ENCODE peak calls at places on chromosome 17, in four cellular contexts. One of them, this sample, is unnamed.

GRCh38 chr17:7224661-7225111 is 4.9 kb downstream of the ACADVL start:
- DNase-seq in HL-60: no peak
- DNase-seq in K562: no peak
- DNase-seq in GM12878: no peak
- DNase-seq in this sample: no peak

GRCh38 chr17:5352681-5353289 is 66.7 kb downstream of the NUP88 start:
- DNase-seq in HL-60: no peak
- DNase-seq in GM12878: no peak
- DNase-seq in K562: no peak
- DNase-seq in this sample: no peak

GRCh38 chr17:43368740-43369506 is 29.9 kb upstream of the ARL4D start:
- DNase-seq in HL-60: peak; percentile 88
- DNase-seq in GM12878: no peak
- DNase-seq in K562: no peak
- DNase-seq in this sample: no peak

GRCh38 chr17:75078097-75079022 is 9.4 kb upstream of the SLC16A5 start:
- DNase-seq in HL-60: no peak
- DNase-seq in GM12878: peak; percentile 40
- DNase-seq in K562: no peak
- DNase-seq in this sample: no peak

GRCh38 chr17:8062435-8062806 is 23.6 kb downstream of the ALOX15B start:
- DNase-seq in K562: no peak
- DNase-seq in GM12878: no peak
- DNase-seq in HL-60: no peak
- DNase-seq in this sample: no peak

GRCh38 chr17:3870871-3871306 is 22.0 kb downstream of the CAMKK1 start:
- DNase-seq in HL-60: no peak
- DNase-seq in GM12878: no peak
- DNase-seq in K562: peak; percentile 21
- DNase-seq in this sample: peak; percentile 57

GRCh38 chr17:37787055-37787720 is 42.3 kb upstream of the HNF1B start:
- DNase-seq in GM12878: no peak
- DNase-seq in HL-60: no peak
- DNase-seq in K562: no peak
- DNase-seq in this sample: no peak

GRCh38 chr17:64016248-64016784 is 4.1 kb downstream of the ICAM2 start:
- DNase-seq in GM12878: no peak
- DNase-seq in HL-60: no peak
- DNase-seq in K562: no peak
- DNase-seq in this sample: no peak

GRCh38 chr17:75693500-75694481 is 26.7 kb downstream of the SAP30BP start:
- DNase-seq in HL-60: no peak
- DNase-seq in GM12878: no peak
- DNase-seq in K562: no peak
- DNase-seq in this sample: no peak

GRCh38 chr17:21378553-21378952 is 2.4 kb downstream of the KCNJ12 start:
- DNase-seq in HL-60: no peak
- DNase-seq in K562: no peak
- DNase-seq in GM12878: no peak
- DNase-seq in this sample: no peak

GRCh38 chr17:1229891-1230571 is 40.2 kb upstream of the BHLHA9 start:
- DNase-seq in K562: no peak
- DNase-seq in GM12878: no peak
- DNase-seq in HL-60: no peak
- DNase-seq in this sample: no peak

GRCh38 chr17:14827394-14827793 is 437.7 kb downstream of the PMP22 start:
- DNase-seq in HL-60: no peak
- DNase-seq in K562: no peak
- DNase-seq in GM12878: no peak
- DNase-seq in this sample: no peak

GRCh38 chr17:61340431-61340830 is 59.2 kb upstream of the TBX2 start:
- DNase-seq in HL-60: no peak
- DNase-seq in GM12878: no peak
- DNase-seq in K562: no peak
- DNase-seq in this sample: no peak

GRCh38 chr17:32142857-32143524 is 689 bp downstream of the RHOT1 start:
- DNase-seq in K562: peak; percentile 84
- DNase-seq in HL-60: peak; percentile 72
- DNase-seq in GM12878: no peak
- DNase-seq in this sample: no peak

GRCh38 chr17:13962716-13963115 is 106.6 kb upstream of the COX10 start:
- DNase-seq in HL-60: no peak
- DNase-seq in GM12878: no peak
- DNase-seq in K562: no peak
- DNase-seq in this sample: no peak

GRCh38 chr17:12070561-12070960 is 49.9 kb downstream of the MAP2K4 start:
- DNase-seq in HL-60: no peak
- DNase-seq in GM12878: no peak
- DNase-seq in K562: no peak
- DNase-seq in this sample: no peak

GRCh38 chr17:82288602-82288927 is 15.1 kb upstream of the CSNK1D start:
- DNase-seq in HL-60: no peak
- DNase-seq in GM12878: no peak
- DNase-seq in K562: no peak
- DNase-seq in this sample: no peak

GRCh38 chr17:48043171-48043570 is 5.0 kb upstream of the NFE2L1 start:
- DNase-seq in K562: no peak
- DNase-seq in HL-60: no peak
- DNase-seq in GM12878: no peak
- DNase-seq in this sample: no peak

GRCh38 chr17:68197091-68197996 is 50.5 kb upstream of the AMZ2 start:
- DNase-seq in K562: peak; percentile 30
- DNase-seq in GM12878: no peak
- DNase-seq in HL-60: no peak
- DNase-seq in this sample: peak; percentile 54

GRCh38 chr17:66313325-66313724 is 10.9 kb downstream of the PRKCA start:
- DNase-seq in HL-60: no peak
- DNase-seq in K562: no peak
- DNase-seq in GM12878: no peak
- DNase-seq in this sample: no peak

GRCh38 chr17:81043725-81044427 is 8.9 kb downstream of the BAIAP2 start:
- DNase-seq in K562: no peak
- DNase-seq in HL-60: no peak
- DNase-seq in GM12878: no peak
- DNase-seq in this sample: no peak

GRCh38 chr17:20890338-20890737 is 152.5 kb downstream of the USP22 start:
- DNase-seq in K562: no peak
- DNase-seq in HL-60: no peak
- DNase-seq in GM12878: no peak
- DNase-seq in this sample: no peak

GRCh38 chr17:31269178-31269577 is 27.9 kb downstream of the OMG start:
- DNase-seq in K562: no peak
- DNase-seq in HL-60: no peak
- DNase-seq in GM12878: no peak
- DNase-seq in this sample: no peak

GRCh38 chr17:77245162-77245926 is 104.6 kb downstream of the SEC14L1 start:
- DNase-seq in HL-60: no peak
- DNase-seq in K562: no peak
- DNase-seq in GM12878: peak; percentile 60
- DNase-seq in this sample: peak; percentile 70

GRCh38 chr17:493666-494065 is 141.1 kb upstream of the RPH3AL start:
- DNase-seq in HL-60: no peak
- DNase-seq in K562: no peak
- DNase-seq in GM12878: no peak
- DNase-seq in this sample: no peak

DNA sequence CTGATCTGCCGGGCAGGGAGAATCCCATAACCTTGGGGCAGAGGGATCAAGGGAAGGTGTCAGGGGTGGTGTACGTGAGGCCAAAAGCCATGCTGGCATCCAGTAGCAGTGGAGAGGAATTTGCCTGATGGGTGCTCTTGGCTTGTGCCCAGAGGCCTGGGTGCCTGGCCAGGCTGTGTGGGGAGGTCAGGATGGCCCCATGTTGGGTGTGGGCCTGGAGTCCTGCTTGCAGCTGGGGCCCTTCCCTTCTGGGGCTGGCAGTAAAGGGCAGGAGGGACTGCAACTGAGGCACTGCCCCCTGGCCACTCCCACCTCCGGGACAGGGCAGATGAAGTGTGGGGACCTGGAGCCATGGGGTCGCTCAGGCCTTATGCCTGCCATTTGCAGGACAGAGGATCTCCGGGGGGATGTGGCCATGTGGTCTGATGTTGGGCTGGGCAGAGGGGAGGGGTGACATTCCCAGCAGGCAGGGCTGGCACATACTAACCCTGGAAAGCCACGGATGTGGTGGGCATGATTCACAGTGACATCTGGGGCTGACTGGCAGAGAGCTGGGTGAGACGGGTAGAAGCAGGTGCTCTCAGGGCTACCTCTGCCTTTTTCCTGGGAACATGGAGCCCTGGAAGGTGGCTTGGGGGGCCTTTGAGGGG is 3.5 kb downstream of the FMNL1 start:
- DNase-seq in HL-60: peak; percentile 39
- DNase-seq in K562: no peak
- DNase-seq in GM12878: no peak
- DNase-seq in this sample: no peak
- TF ChIP-seq SPI1 in HL-60: no peak
- TF ChIP-seq SPI1 in K562: no peak
- TF ChIP-seq SPI1 in GM12878: no peak
- TF ChIP-seq SPI1 in this sample: no peak

DNA sequence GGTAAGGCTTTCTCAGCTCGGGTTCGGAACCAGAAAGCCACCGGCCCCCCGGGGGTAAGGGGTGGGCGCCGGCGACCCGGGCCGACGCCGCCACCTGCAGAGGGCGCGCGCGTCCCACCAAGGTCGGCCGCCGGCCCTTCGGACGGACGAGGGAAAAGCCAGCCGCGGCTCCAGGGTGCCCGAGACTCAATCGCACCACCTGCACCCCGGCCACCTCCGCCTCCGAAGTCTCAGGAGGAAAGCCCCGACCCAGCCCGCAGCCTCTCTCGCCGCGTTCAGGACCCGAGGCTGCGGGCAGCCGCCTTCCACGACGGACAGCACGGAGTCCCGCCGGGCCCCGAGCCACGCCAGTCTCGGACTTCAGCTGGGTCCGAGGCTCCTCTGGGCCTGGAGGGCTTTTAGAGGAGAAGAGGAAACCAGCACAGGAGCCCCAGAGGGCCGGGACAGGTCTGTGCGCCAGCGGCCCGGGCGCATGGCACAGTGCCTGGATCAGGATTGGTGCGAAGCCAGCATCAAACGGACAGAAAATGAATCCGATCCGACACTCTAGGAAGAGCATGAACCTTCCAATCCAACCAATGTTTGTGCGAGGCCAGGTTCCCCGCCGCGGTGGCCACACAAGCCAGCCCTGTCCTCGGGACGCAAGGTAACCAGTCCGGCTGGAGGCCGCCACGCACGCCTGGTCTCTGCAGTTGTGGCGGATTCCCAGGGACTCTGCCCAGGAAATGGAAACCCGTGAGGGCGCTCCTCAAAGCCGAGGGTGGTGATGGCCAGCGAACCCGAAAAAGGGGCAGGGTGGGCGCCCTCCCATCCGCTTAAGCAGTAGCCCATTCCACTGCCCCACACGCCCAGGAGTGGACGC is 6.7 kb downstream of the CBX8 start:
- DNase-seq in GM12878: no peak
- DNase-seq in K562: peak; percentile 83
- DNase-seq in HL-60: no peak
- DNase-seq in this sample: peak; percentile 88
- TF ChIP-seq SPI1 in GM12878: no peak
- TF ChIP-seq SPI1 in K562: no peak
- TF ChIP-seq SPI1 in HL-60: no peak
- TF ChIP-seq SPI1 in this sample: no peak

DNA sequence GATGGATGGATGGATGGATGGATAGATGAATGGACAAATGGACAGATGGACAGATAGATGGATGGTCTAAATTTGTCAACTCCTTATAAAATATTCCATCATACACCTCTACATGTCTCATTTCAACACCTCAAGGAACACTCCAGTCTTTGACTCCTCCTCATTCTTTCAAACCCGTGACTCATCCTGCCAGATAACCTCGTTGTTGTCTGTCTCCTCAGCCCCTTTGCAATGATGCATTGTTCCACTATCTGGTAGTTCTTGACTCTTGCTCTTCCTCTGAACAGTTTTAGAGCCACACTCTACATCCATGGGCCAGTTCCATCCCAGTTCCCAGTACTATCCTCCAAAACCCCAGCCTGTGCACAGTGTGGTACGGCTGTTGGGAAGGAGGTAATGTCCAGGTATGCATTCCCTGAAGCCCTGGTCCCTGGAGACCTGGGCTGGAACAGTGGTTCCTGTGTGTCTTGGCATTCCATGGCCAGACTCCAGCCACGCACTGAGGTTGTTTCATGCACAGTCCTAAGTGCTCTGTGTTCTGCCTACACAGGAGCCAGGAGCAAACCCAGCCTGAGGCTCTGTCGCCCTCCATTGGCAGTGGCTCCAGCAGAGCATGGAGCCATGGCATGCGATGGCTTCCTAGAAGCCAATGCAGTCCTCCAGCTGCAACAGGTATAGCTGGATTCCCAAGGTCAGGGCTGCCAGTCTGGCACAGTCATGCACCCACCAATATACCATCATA is 105.7 kb downstream of the C17orf67 start:
- DNase-seq in K562: no peak
- DNase-seq in HL-60: no peak
- DNase-seq in GM12878: no peak
- DNase-seq in this sample: no peak
- TF ChIP-seq SPI1 in K562: no peak
- TF ChIP-seq SPI1 in HL-60: no peak
- TF ChIP-seq SPI1 in GM12878: no peak
- TF ChIP-seq SPI1 in this sample: no peak

DNA sequence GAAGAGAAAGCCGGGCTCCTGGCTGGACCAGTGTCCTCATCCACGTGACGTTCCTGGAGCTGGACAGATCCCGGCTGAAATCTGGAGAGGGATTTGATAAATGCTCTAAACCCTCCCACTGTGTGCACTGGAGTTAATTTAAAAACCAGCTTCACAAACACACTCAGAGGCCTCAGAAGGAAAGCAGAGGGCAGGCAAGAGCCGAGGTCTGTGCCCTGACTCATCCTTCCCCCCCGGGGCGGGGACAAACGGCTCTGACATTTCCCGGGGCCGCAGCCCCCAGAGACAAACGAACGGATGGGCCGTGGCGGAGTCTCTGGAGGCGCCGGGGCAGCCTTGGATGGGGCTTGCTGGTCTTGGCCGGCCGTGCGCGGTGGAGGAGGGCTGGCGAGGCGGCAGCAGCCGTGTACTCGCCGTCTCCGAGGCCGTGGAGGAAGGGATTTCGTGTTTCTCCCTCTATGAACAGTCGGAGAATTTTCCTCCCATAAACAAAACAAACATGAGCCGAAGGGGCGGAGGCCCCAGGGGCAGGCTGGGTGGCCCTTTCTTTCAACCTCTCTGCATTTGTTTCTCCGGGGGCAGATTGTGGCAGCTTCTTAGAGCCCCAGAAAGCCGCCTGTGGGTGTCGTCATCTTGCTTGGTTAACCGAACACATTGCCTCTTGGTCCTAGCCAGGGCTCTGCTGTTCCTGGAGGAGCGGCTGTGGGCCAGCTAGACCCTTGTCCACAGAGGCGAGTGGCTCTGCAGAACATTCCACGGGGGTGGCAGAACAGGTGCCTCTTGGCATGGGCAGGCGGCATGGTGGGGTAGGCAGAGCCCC is 94.3 kb downstream of the NTN1 start:
- DNase-seq in GM12878: no peak
- DNase-seq in K562: no peak
- DNase-seq in HL-60: no peak
- DNase-seq in this sample: no peak
- TF ChIP-seq SPI1 in GM12878: no peak
- TF ChIP-seq SPI1 in K562: no peak
- TF ChIP-seq SPI1 in HL-60: no peak
- TF ChIP-seq SPI1 in this sample: no peak